ENCODE peak calls at places on chromosomes 11 and 22, in nine cellular contexts. F is tibial nerve, H is ovary, B is IMR-90, P is HCT116, Z is gastrocnemius medialis, A is transverse colon, D is H1, U is body of pancreas. M is an unnamed sample.

GRCh38 chr22:24975125-24975640 is 22.7 kb downstream of the KIAA1671 start:
- DNase-seq in F (no peak), H (no peak), B (no peak), P (no peak), Z (no peak), A (no peak), D (no peak), U (no peak), M (no peak)

GRCh38 chr11:19660076-19660475 is 52.6 kb upstream of the NAV2 start:
- DNase-seq in F (no peak), H (no peak), B (peak; percentile 85), P (peak; percentile 88), Z (no peak), A (no peak), D (no peak), U (peak; percentile 27), M (no peak)

GRCh38 chr11:23192256-23192655 is 332.0 kb upstream of the CCDC179 start:
- DNase-seq in F (no peak), H (no peak), B (peak; percentile 48), P (no peak), Z (no peak), A (no peak), D (no peak), U (no peak), M (no peak)

GRCh38 chr11:12330491-12331231 is 46.7 kb upstream of the PARVA start:
- DNase-seq in F (no peak), H (no peak), B (peak; percentile 7), P (no peak), Z (no peak), A (no peak), D (no peak), U (peak; percentile 19), M (no peak)

GRCh38 chr11:108198833-108199232 is 23.6 kb downstream of the NPAT start:
- DNase-seq in F (no peak), H (no peak), B (no peak), P (no peak), Z (no peak), A (no peak), D (no peak), U (no peak), M (no peak)

GRCh38 chr11:71948314-71949027 is 19.6 kb downstream of the RNF121 start:
- DNase-seq in F (no peak), H (no peak), B (no peak), P (no peak), Z (no peak), A (peak; percentile 31), D (no peak), U (peak; percentile 74), M (no peak)

GRCh38 chr11:82315093-82315492 is 418.6 kb downstream of the FAM181B start:
- DNase-seq in F (peak; percentile 12), H (peak; percentile 43), B (no peak), P (no peak), Z (no peak), A (peak; percentile 11), D (peak; percentile 15), U (peak; percentile 34), M (no peak)

GRCh38 chr11:93221539-93221938 is 23.7 kb upstream of the SLC36A4 start:
- DNase-seq in F (no peak), H (no peak), B (no peak), P (no peak), Z (no peak), A (peak; percentile 28), D (no peak), U (no peak), M (no peak)

GRCh38 chr11:110095554-110095953 is 2.4 kb downstream of the ZC3H12C start:
- DNase-seq in F (no peak), H (no peak), B (no peak), P (peak; percentile 8), Z (no peak), A (no peak), D (no peak), U (no peak), M (no peak)

GRCh38 chr11:15816270-15816871 is 540.0 kb downstream of the SOX6 start:
- DNase-seq in F (peak; percentile 41), H (no peak), B (peak; percentile 92), P (no peak), Z (peak; percentile 23), A (peak; percentile 50), D (no peak), U (peak; percentile 28), M (no peak)

GRCh38 chr11:111331711-111332479 is 33.5 kb downstream of the POU2AF3 start:
- DNase-seq in F (no peak), H (no peak), B (peak; percentile 45), P (no peak), Z (no peak), A (no peak), D (no peak), U (no peak), M (no peak)

GRCh38 chr11:14565845-14566244 is 45.7 kb upstream of the PSMA1 start:
- DNase-seq in F (no peak), H (no peak), B (no peak), P (no peak), Z (no peak), A (no peak), D (no peak), U (no peak), M (no peak)

GRCh38 chr11:119706029-119706428 is 23.0 kb downstream of the NECTIN1 start:
- DNase-seq in F (no peak), H (no peak), B (no peak), P (no peak), Z (no peak), A (no peak), D (no peak), U (no peak), M (no peak)

GRCh38 chr11:43130616-43131015 is 181.2 kb upstream of the API5 start:
- DNase-seq in F (no peak), H (no peak), B (no peak), P (no peak), Z (no peak), A (no peak), D (no peak), U (no peak), M (no peak)

GRCh38 chr22:39739338-39740027 is 154.1 kb downstream of the ENTHD1 start:
- DNase-seq in F (no peak), H (no peak), B (peak; percentile 3), P (no peak), Z (no peak), A (no peak), D (no peak), U (no peak), M (no peak)

GRCh38 chr11:19734171-19734570 is 21.5 kb downstream of the NAV2 start:
- DNase-seq in F (no peak), H (no peak), B (peak; percentile 31), P (no peak), Z (no peak), A (no peak), D (no peak), U (no peak), M (no peak)

GRCh38 chr11:76793834-76794291 is 10.7 kb downstream of the TSKU start:
- DNase-seq in F (no peak), H (no peak), B (no peak), P (no peak), Z (no peak), A (no peak), D (no peak), U (no peak), M (peak; percentile 55)

GRCh38 chr11:58301576-58301975 is 33.5 kb upstream of the OR10W1 start:
- DNase-seq in F (no peak), H (no peak), B (peak; percentile 84), P (no peak), Z (no peak), A (no peak), D (no peak), U (no peak), M (no peak)

DNA sequence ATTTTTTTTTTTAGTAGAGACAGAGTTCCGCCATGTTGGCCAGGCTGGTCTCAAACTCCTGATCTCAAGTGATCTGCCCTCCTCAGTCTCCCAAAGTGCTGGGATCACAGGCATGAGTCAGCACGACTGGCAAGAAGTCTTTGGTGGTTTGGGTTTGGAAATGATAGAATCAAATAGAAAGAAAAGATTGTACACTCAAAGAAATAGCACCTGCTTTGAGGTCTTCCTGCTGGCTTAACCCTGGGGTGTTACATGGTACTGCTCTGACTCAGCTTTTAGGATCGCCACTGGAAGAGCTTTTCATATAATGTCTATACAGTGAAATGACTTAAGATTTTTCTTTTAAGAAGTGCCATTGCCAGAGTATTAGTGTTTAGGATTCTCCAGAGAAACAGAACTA is 50.2 kb downstream of the JAM3 start:
- DNase-seq in F (no peak), H (no peak), B (peak; percentile 86), P (no peak), Z (no peak), A (no peak), D (no peak), U (no peak), M (no peak)
- H3K27ac ChIP-seq in F (peak overlapping the region; percentile 71), H (peak overlapping the region; percentile 83), B (peak overlapping the region; percentile 96), P (no peak overlapping the region), Z (peak overlapping the region; percentile 76), A (peak overlapping the region; percentile 83), D (no peak overlapping the region), U (no peak overlapping the region), M (no peak overlapping the region)

DNA sequence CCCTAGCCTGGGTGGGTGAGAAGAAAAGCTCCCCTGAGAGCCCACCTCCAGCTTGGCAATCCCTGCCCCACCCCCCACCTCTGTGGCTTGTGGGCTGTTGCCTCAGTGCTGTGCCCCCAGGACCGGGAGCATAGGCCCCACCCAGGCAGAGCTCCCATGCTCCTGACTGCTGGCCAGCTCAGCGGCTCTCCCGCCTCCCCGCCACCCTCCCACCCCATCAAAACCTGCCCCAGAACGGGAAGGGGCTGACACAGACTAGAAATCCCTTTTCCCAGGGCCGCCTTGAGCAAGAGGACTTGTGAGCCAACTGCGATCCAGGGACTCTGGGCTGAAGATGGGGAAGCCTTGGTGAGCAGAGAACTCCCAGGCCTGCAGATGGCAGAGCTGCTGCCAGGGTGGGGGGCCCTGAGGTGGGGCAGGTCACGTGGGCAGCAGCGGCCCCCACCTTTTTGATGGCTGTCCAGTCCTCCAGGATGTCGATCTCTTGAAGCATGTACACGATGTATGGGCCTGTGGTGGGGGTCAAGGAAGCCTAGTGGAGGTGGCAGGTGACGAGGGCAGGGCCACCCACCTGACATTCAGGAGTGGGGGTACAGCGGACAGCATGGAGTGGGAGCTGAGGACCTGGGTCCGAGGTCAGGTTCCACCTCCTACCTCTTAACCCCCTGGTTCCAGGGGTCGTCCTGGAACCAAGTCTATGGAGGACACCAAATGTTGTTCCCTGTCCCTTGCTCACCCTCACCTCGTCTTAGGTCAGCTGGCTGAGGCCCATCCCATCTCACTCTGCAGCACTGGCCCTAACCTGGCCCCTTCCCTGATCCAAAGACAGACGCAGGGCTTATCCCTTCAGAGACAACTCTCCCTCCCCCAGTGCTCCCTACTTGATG is 2.3 kb upstream of the RIN1 start:
- DNase-seq in F (no peak), H (peak; percentile 37), B (no peak), P (no peak), Z (no peak), A (no peak), D (no peak), U (no peak), M (peak; percentile 62)
- TF ChIP-seq POLR2A in F (no peak), H (no peak), B (no peak), P (no peak), Z (no peak), A (no peak), D (no peak), U (no peak), M (no peak)

GRCh38 chr11:69983897-69984438 is 94.1 kb upstream of the ANO1 start:
- DNase-seq in F (no peak), H (no peak), B (peak; percentile 37), P (no peak), Z (no peak), A (no peak), D (no peak), U (no peak), M (peak; percentile 41)
- H3K4me3 ChIP-seq in F (no peak overlapping the region), H (no peak overlapping the region), B (no peak overlapping the region), P (no peak overlapping the region), Z (no peak overlapping the region), A (no peak overlapping the region), D (no peak overlapping the region), U (no peak overlapping the region), M (no peak overlapping the region)

GRCh38 chr22:46099740-46100139 is 50.6 kb upstream of the PPARA start:
- DNase-seq in F (no peak), H (no peak), B (no peak), P (no peak), Z (no peak), A (no peak), D (no peak), U (no peak), M (no peak)
- H3K27ac ChIP-seq in F (peak overlapping the region; percentile 15), H (peak overlapping the region; percentile 88), B (no peak overlapping the region), P (peak overlapping the region; percentile 6), Z (peak overlapping the region; percentile 94), A (peak overlapping the region; percentile 25), D (no peak overlapping the region), U (peak overlapping the region; percentile 58), M (peak overlapping the region; percentile 67)